ENCODE peak calls at places on chromosomes 6 and 20, in eight cellular contexts. One of them, this sample, is unnamed.

GRCh38 chr6:88870728-88871330 is 92.6 kb downstream of the RNGTT start:
- DNase-seq in NCI-H510A: no peak
- DNase-seq in HCEC 1CT: peak
- DNase-seq in posterior cingulate gyrus: peak
- DNase-seq in RPMI7951: peak
- DNase-seq in activated T-cell treated with anti-CD3 and anti-CD28 coated beads for 24 hours: peak
- DNase-seq in choroid plexus epithelial cell: peak
- DNase-seq in nucleus accumbens: peak
- DNase-seq in this sample: peak

GRCh38 chr20:22425344-22426295 is 158.8 kb downstream of the FOXA2 start:
- DNase-seq in posterior cingulate gyrus: no peak
- DNase-seq in choroid plexus epithelial cell: no peak
- DNase-seq in NCI-H510A: no peak
- DNase-seq in HCEC 1CT: no peak
- DNase-seq in nucleus accumbens: no peak
- DNase-seq in RPMI7951: no peak
- DNase-seq in activated T-cell treated with anti-CD3 and anti-CD28 coated beads for 24 hours: no peak
- DNase-seq in this sample: no peak

GRCh38 chr20:6142348-6142993 is 19.6 kb upstream of the FERMT1 start:
- DNase-seq in posterior cingulate gyrus: peak
- DNase-seq in nucleus accumbens: peak
- DNase-seq in RPMI7951: peak
- DNase-seq in NCI-H510A: peak
- DNase-seq in activated T-cell treated with anti-CD3 and anti-CD28 coated beads for 24 hours: peak
- DNase-seq in HCEC 1CT: peak
- DNase-seq in choroid plexus epithelial cell: peak
- DNase-seq in this sample: peak

GRCh38 chr6:53312355-53312754 is 36.4 kb downstream of the ELOVL5 start:
- DNase-seq in HCEC 1CT: no peak
- DNase-seq in RPMI7951: peak
- DNase-seq in posterior cingulate gyrus: no peak
- DNase-seq in nucleus accumbens: no peak
- DNase-seq in NCI-H510A: no peak
- DNase-seq in activated T-cell treated with anti-CD3 and anti-CD28 coated beads for 24 hours: no peak
- DNase-seq in choroid plexus epithelial cell: no peak
- DNase-seq in this sample: no peak

GRCh38 chr6:34015576-34015975 is 130.3 kb downstream of the GRM4 start:
- DNase-seq in choroid plexus epithelial cell: peak
- DNase-seq in HCEC 1CT: no peak
- DNase-seq in nucleus accumbens: peak
- DNase-seq in activated T-cell treated with anti-CD3 and anti-CD28 coated beads for 24 hours: no peak
- DNase-seq in posterior cingulate gyrus: no peak
- DNase-seq in NCI-H510A: no peak
- DNase-seq in RPMI7951: no peak
- DNase-seq in this sample: no peak

GRCh38 chr6:135209803-135210202 is 28.7 kb downstream of the MYB start:
- DNase-seq in choroid plexus epithelial cell: no peak
- DNase-seq in nucleus accumbens: no peak
- DNase-seq in posterior cingulate gyrus: no peak
- DNase-seq in RPMI7951: no peak
- DNase-seq in NCI-H510A: no peak
- DNase-seq in activated T-cell treated with anti-CD3 and anti-CD28 coated beads for 24 hours: no peak
- DNase-seq in HCEC 1CT: no peak
- DNase-seq in this sample: no peak

GRCh38 chr6:88105741-88106340 is 58.2 kb downstream of the SPACA1 start:
- DNase-seq in activated T-cell treated with anti-CD3 and anti-CD28 coated beads for 24 hours: no peak
- DNase-seq in posterior cingulate gyrus: no peak
- DNase-seq in nucleus accumbens: no peak
- DNase-seq in RPMI7951: no peak
- DNase-seq in choroid plexus epithelial cell: peak
- DNase-seq in HCEC 1CT: no peak
- DNase-seq in NCI-H510A: no peak
- DNase-seq in this sample: peak

GRCh38 chr20:24165336-24166126 is 177.0 kb upstream of the GGTLC1 start:
- DNase-seq in choroid plexus epithelial cell: no peak
- DNase-seq in nucleus accumbens: no peak
- DNase-seq in HCEC 1CT: no peak
- DNase-seq in RPMI7951: no peak
- DNase-seq in NCI-H510A: no peak
- DNase-seq in posterior cingulate gyrus: no peak
- DNase-seq in activated T-cell treated with anti-CD3 and anti-CD28 coated beads for 24 hours: no peak
- DNase-seq in this sample: no peak

GRCh38 chr20:44717986-44718385 is 2.8 kb downstream of the CCN5 start:
- DNase-seq in posterior cingulate gyrus: no peak
- DNase-seq in HCEC 1CT: no peak
- DNase-seq in NCI-H510A: no peak
- DNase-seq in nucleus accumbens: no peak
- DNase-seq in RPMI7951: no peak
- DNase-seq in activated T-cell treated with anti-CD3 and anti-CD28 coated beads for 24 hours: no peak
- DNase-seq in choroid plexus epithelial cell: no peak
- DNase-seq in this sample: no peak

GRCh38 chr6:63636516-63636968 is 940 bp downstream of the PHF3 start:
- DNase-seq in NCI-H510A: peak
- DNase-seq in HCEC 1CT: peak
- DNase-seq in choroid plexus epithelial cell: peak
- DNase-seq in posterior cingulate gyrus: peak
- DNase-seq in nucleus accumbens: peak
- DNase-seq in RPMI7951: peak
- DNase-seq in activated T-cell treated with anti-CD3 and anti-CD28 coated beads for 24 hours: peak
- DNase-seq in this sample: peak

GRCh38 chr20:1618479-1618878 is 1.3 kb downstream of the SIRPB1 start:
- DNase-seq in activated T-cell treated with anti-CD3 and anti-CD28 coated beads for 24 hours: no peak
- DNase-seq in NCI-H510A: no peak
- DNase-seq in RPMI7951: peak
- DNase-seq in choroid plexus epithelial cell: no peak
- DNase-seq in nucleus accumbens: no peak
- DNase-seq in posterior cingulate gyrus: no peak
- DNase-seq in HCEC 1CT: no peak
- DNase-seq in this sample: no peak

GRCh38 chr6:65707134-65707826 is at the start of gene EYS:
- DNase-seq in HCEC 1CT: no peak
- DNase-seq in choroid plexus epithelial cell: no peak
- DNase-seq in posterior cingulate gyrus: no peak
- DNase-seq in NCI-H510A: no peak
- DNase-seq in RPMI7951: no peak
- DNase-seq in nucleus accumbens: no peak
- DNase-seq in activated T-cell treated with anti-CD3 and anti-CD28 coated beads for 24 hours: no peak
- DNase-seq in this sample: no peak

GRCh38 chr6:169069361-169069760 is 184.3 kb downstream of the THBS2 start:
- DNase-seq in posterior cingulate gyrus: no peak
- DNase-seq in RPMI7951: no peak
- DNase-seq in choroid plexus epithelial cell: no peak
- DNase-seq in HCEC 1CT: no peak
- DNase-seq in nucleus accumbens: no peak
- DNase-seq in activated T-cell treated with anti-CD3 and anti-CD28 coated beads for 24 hours: no peak
- DNase-seq in NCI-H510A: no peak
- DNase-seq in this sample: peak

GRCh38 chr6:155771822-155772221 is 316.2 kb upstream of the NOX3 start:
- DNase-seq in NCI-H510A: no peak
- DNase-seq in RPMI7951: no peak
- DNase-seq in choroid plexus epithelial cell: no peak
- DNase-seq in HCEC 1CT: no peak
- DNase-seq in nucleus accumbens: no peak
- DNase-seq in posterior cingulate gyrus: no peak
- DNase-seq in activated T-cell treated with anti-CD3 and anti-CD28 coated beads for 24 hours: no peak
- DNase-seq in this sample: no peak

GRCh38 chr6:15400572-15401004 is 154.7 kb downstream of the JARID2 start:
- DNase-seq in activated T-cell treated with anti-CD3 and anti-CD28 coated beads for 24 hours: no peak
- DNase-seq in posterior cingulate gyrus: peak
- DNase-seq in RPMI7951: peak
- DNase-seq in nucleus accumbens: peak
- DNase-seq in HCEC 1CT: no peak
- DNase-seq in choroid plexus epithelial cell: peak
- DNase-seq in NCI-H510A: peak
- DNase-seq in this sample: no peak

GRCh38 chr20:3972161-3972560 is 43.2 kb downstream of the RNF24 start:
- DNase-seq in RPMI7951: no peak
- DNase-seq in activated T-cell treated with anti-CD3 and anti-CD28 coated beads for 24 hours: no peak
- DNase-seq in posterior cingulate gyrus: no peak
- DNase-seq in nucleus accumbens: no peak
- DNase-seq in NCI-H510A: no peak
- DNase-seq in choroid plexus epithelial cell: no peak
- DNase-seq in HCEC 1CT: no peak
- DNase-seq in this sample: no peak

GRCh38 chr20:53493201-53493908 is 100.3 kb downstream of the ZNF217 start:
- DNase-seq in posterior cingulate gyrus: no peak
- DNase-seq in choroid plexus epithelial cell: no peak
- DNase-seq in HCEC 1CT: no peak
- DNase-seq in nucleus accumbens: no peak
- DNase-seq in activated T-cell treated with anti-CD3 and anti-CD28 coated beads for 24 hours: no peak
- DNase-seq in NCI-H510A: no peak
- DNase-seq in RPMI7951: no peak
- DNase-seq in this sample: peak

GRCh38 chr6:125558451-125558850 is 191.0 kb upstream of the HEY2 start:
- DNase-seq in posterior cingulate gyrus: no peak
- DNase-seq in RPMI7951: no peak
- DNase-seq in HCEC 1CT: no peak
- DNase-seq in choroid plexus epithelial cell: no peak
- DNase-seq in NCI-H510A: no peak
- DNase-seq in nucleus accumbens: no peak
- DNase-seq in activated T-cell treated with anti-CD3 and anti-CD28 coated beads for 24 hours: no peak
- DNase-seq in this sample: no peak

GRCh38 chr20:18176318-18176785 is 38.7 kb downstream of the KAT14 start:
- DNase-seq in NCI-H510A: no peak
- DNase-seq in posterior cingulate gyrus: no peak
- DNase-seq in choroid plexus epithelial cell: peak
- DNase-seq in activated T-cell treated with anti-CD3 and anti-CD28 coated beads for 24 hours: no peak
- DNase-seq in nucleus accumbens: no peak
- DNase-seq in RPMI7951: no peak
- DNase-seq in HCEC 1CT: no peak
- DNase-seq in this sample: no peak

GRCh38 chr6:41625442-41625841 is 12.8 kb upstream of the MDFI start:
- DNase-seq in NCI-H510A: no peak
- DNase-seq in posterior cingulate gyrus: no peak
- DNase-seq in nucleus accumbens: no peak
- DNase-seq in activated T-cell treated with anti-CD3 and anti-CD28 coated beads for 24 hours: no peak
- DNase-seq in choroid plexus epithelial cell: peak
- DNase-seq in HCEC 1CT: no peak
- DNase-seq in RPMI7951: peak
- DNase-seq in this sample: no peak

GRCh38 chr6:158552055-158552795 is 7.7 kb upstream of the TMEM181 start:
- DNase-seq in choroid plexus epithelial cell: no peak
- DNase-seq in posterior cingulate gyrus: no peak
- DNase-seq in RPMI7951: no peak
- DNase-seq in activated T-cell treated with anti-CD3 and anti-CD28 coated beads for 24 hours: no peak
- DNase-seq in nucleus accumbens: no peak
- DNase-seq in HCEC 1CT: no peak
- DNase-seq in NCI-H510A: no peak
- DNase-seq in this sample: no peak

GRCh38 chr6:37638414-37639079 is 59.1 kb downstream of the MDGA1 start:
- DNase-seq in posterior cingulate gyrus: no peak
- DNase-seq in HCEC 1CT: no peak
- DNase-seq in NCI-H510A: no peak
- DNase-seq in activated T-cell treated with anti-CD3 and anti-CD28 coated beads for 24 hours: no peak
- DNase-seq in choroid plexus epithelial cell: no peak
- DNase-seq in nucleus accumbens: no peak
- DNase-seq in RPMI7951: no peak
- DNase-seq in this sample: no peak

GRCh38 chr20:46260480-46260879 is 47.8 kb downstream of the CDH22 start:
- DNase-seq in posterior cingulate gyrus: no peak
- DNase-seq in choroid plexus epithelial cell: no peak
- DNase-seq in NCI-H510A: no peak
- DNase-seq in activated T-cell treated with anti-CD3 and anti-CD28 coated beads for 24 hours: no peak
- DNase-seq in RPMI7951: peak
- DNase-seq in HCEC 1CT: no peak
- DNase-seq in nucleus accumbens: no peak
- DNase-seq in this sample: no peak

GRCh38 chr6:111980168-111980567 is 73.7 kb upstream of the CCN6 start:
- DNase-seq in activated T-cell treated with anti-CD3 and anti-CD28 coated beads for 24 hours: no peak
- DNase-seq in nucleus accumbens: no peak
- DNase-seq in HCEC 1CT: peak
- DNase-seq in choroid plexus epithelial cell: peak
- DNase-seq in posterior cingulate gyrus: no peak
- DNase-seq in NCI-H510A: no peak
- DNase-seq in RPMI7951: peak
- DNase-seq in this sample: peak

GRCh38 chr20:57022306-57022705 is 244.1 kb downstream of the BMP7 start:
- DNase-seq in HCEC 1CT: no peak
- DNase-seq in posterior cingulate gyrus: no peak
- DNase-seq in nucleus accumbens: no peak
- DNase-seq in activated T-cell treated with anti-CD3 and anti-CD28 coated beads for 24 hours: no peak
- DNase-seq in RPMI7951: no peak
- DNase-seq in NCI-H510A: no peak
- DNase-seq in choroid plexus epithelial cell: no peak
- DNase-seq in this sample: no peak

GRCh38 chr6:73309784-73310502 is 44.1 kb downstream of the DPPA5 start:
- DNase-seq in nucleus accumbens: peak
- DNase-seq in NCI-H510A: peak
- DNase-seq in choroid plexus epithelial cell: peak
- DNase-seq in posterior cingulate gyrus: peak
- DNase-seq in activated T-cell treated with anti-CD3 and anti-CD28 coated beads for 24 hours: peak
- DNase-seq in RPMI7951: peak
- DNase-seq in HCEC 1CT: peak
- DNase-seq in this sample: peak

GRCh38 chr20:44739952-44740351 is 5.7 kb upstream of the KCNK15 start:
- DNase-seq in NCI-H510A: no peak
- DNase-seq in HCEC 1CT: no peak
- DNase-seq in choroid plexus epithelial cell: no peak
- DNase-seq in posterior cingulate gyrus: no peak
- DNase-seq in RPMI7951: no peak
- DNase-seq in activated T-cell treated with anti-CD3 and anti-CD28 coated beads for 24 hours: no peak
- DNase-seq in nucleus accumbens: no peak
- DNase-seq in this sample: no peak

GRCh38 chr20:13022401-13023170 is 13.8 kb downstream of the SPTLC3 start:
- DNase-seq in nucleus accumbens: peak
- DNase-seq in activated T-cell treated with anti-CD3 and anti-CD28 coated beads for 24 hours: no peak
- DNase-seq in HCEC 1CT: peak
- DNase-seq in choroid plexus epithelial cell: peak
- DNase-seq in NCI-H510A: no peak
- DNase-seq in RPMI7951: peak
- DNase-seq in posterior cingulate gyrus: no peak
- DNase-seq in this sample: peak

GRCh38 chr6:84546427-84546914 is 217.9 kb downstream of the TBX18 start:
- DNase-seq in nucleus accumbens: no peak
- DNase-seq in RPMI7951: peak
- DNase-seq in posterior cingulate gyrus: no peak
- DNase-seq in activated T-cell treated with anti-CD3 and anti-CD28 coated beads for 24 hours: no peak
- DNase-seq in HCEC 1CT: no peak
- DNase-seq in NCI-H510A: no peak
- DNase-seq in choroid plexus epithelial cell: peak
- DNase-seq in this sample: peak

GRCh38 chr6:152474341-152474740 is 162.8 kb downstream of the SYNE1 start:
- DNase-seq in HCEC 1CT: no peak
- DNase-seq in RPMI7951: no peak
- DNase-seq in activated T-cell treated with anti-CD3 and anti-CD28 coated beads for 24 hours: no peak
- DNase-seq in posterior cingulate gyrus: no peak
- DNase-seq in nucleus accumbens: no peak
- DNase-seq in choroid plexus epithelial cell: no peak
- DNase-seq in NCI-H510A: no peak
- DNase-seq in this sample: peak

GRCh38 chr6:54255881-54256280 is 52.4 kb upstream of the TINAG start:
- DNase-seq in activated T-cell treated with anti-CD3 and anti-CD28 coated beads for 24 hours: no peak
- DNase-seq in posterior cingulate gyrus: no peak
- DNase-seq in RPMI7951: no peak
- DNase-seq in nucleus accumbens: no peak
- DNase-seq in HCEC 1CT: no peak
- DNase-seq in NCI-H510A: no peak
- DNase-seq in choroid plexus epithelial cell: peak
- DNase-seq in this sample: no peak

GRCh38 chr20:15923030-15923776 is 650.0 kb downstream of the KIF16B start:
- DNase-seq in HCEC 1CT: no peak
- DNase-seq in nucleus accumbens: no peak
- DNase-seq in RPMI7951: no peak
- DNase-seq in NCI-H510A: no peak
- DNase-seq in activated T-cell treated with anti-CD3 and anti-CD28 coated beads for 24 hours: no peak
- DNase-seq in posterior cingulate gyrus: no peak
- DNase-seq in choroid plexus epithelial cell: no peak
- DNase-seq in this sample: no peak

GRCh38 chr6:63504777-63505384 is 67.4 kb upstream of the LOC128125822 start:
- DNase-seq in choroid plexus epithelial cell: no peak
- DNase-seq in NCI-H510A: no peak
- DNase-seq in posterior cingulate gyrus: no peak
- DNase-seq in nucleus accumbens: no peak
- DNase-seq in activated T-cell treated with anti-CD3 and anti-CD28 coated beads for 24 hours: no peak
- DNase-seq in RPMI7951: no peak
- DNase-seq in HCEC 1CT: no peak
- DNase-seq in this sample: no peak

GRCh38 chr6:134739299-134740090 is 210.4 kb downstream of the ALDH8A1 start:
- DNase-seq in RPMI7951: no peak
- DNase-seq in posterior cingulate gyrus: no peak
- DNase-seq in activated T-cell treated with anti-CD3 and anti-CD28 coated beads for 24 hours: no peak
- DNase-seq in HCEC 1CT: no peak
- DNase-seq in NCI-H510A: no peak
- DNase-seq in nucleus accumbens: no peak
- DNase-seq in choroid plexus epithelial cell: peak
- DNase-seq in this sample: peak

This sample was measured in fibroblast of mammary gland.